ENCODE peak calls at places on chromosomes 7 and 10, in six cellular contexts. C is naive thymus-derived CD4-positive, alpha-beta T cell; A is GM23248; H is ascending aorta; Q is right cardiac atrium; Y is uterus. L is an unnamed sample.

GRCh38 chr7:19560111-19560883 is 148.5 kb downstream of the POLR1F start:
- DNase-seq in C (no peak), A (peak), H (no peak), Q (no peak), Y (no peak), L (peak)

GRCh38 chr7:91265693-91266066 is 1.4 kb downstream of the FZD1 start:
- DNase-seq in C (no peak), A (peak), H (no peak), Q (peak), Y (no peak), L (no peak)

GRCh38 chr7:71846160-71846559 is 566.0 kb downstream of the CALN1 start:
- DNase-seq in C (no peak), A (peak), H (no peak), Q (no peak), Y (no peak), L (no peak)

GRCh38 chr10:31617767-31618166 is 298.8 kb downstream of the ZEB1 start:
- DNase-seq in C (no peak), A (no peak), H (no peak), Q (no peak), Y (no peak), L (no peak)

GRCh38 chr7:79820387-79820786 is 314.2 kb upstream of the GNAI1 start:
- DNase-seq in C (no peak), A (peak), H (no peak), Q (peak), Y (peak), L (no peak)

GRCh38 chr7:150428671-150429451 is 21.6 kb upstream of the GIMAP8 start:
- DNase-seq in C (no peak), A (peak), H (no peak), Q (no peak), Y (no peak), L (peak)

GRCh38 chr10:118667732-118668131 is 72.3 kb upstream of the PRLHR start:
- DNase-seq in C (no peak), A (no peak), H (no peak), Q (no peak), Y (no peak), L (no peak)

GRCh38 chr7:30771859-30772429 is 727 bp downstream of the MINDY4 start:
- DNase-seq in C (peak), A (peak), H (no peak), Q (no peak), Y (no peak), L (no peak)

GRCh38 chr7:44150466-44150832 is 9.3 kb upstream of the MYL7 start:
- DNase-seq in C (no peak), A (peak), H (no peak), Q (no peak), Y (no peak), L (no peak)

GRCh38 chr7:157865351-157866165 is 528.8 kb downstream of the DNAJB6 start:
- DNase-seq in C (no peak), A (no peak), H (no peak), Q (no peak), Y (no peak), L (no peak)

GRCh38 chr10:127909716-127910463 is 3.0 kb downstream of the PTPRE start:
- DNase-seq in C (no peak), A (peak), H (no peak), Q (no peak), Y (no peak), L (no peak)

GRCh38 chr10:14860782-14861181 is 17.9 kb upstream of the SUV39H2 start:
- DNase-seq in C (no peak), A (no peak), H (no peak), Q (no peak), Y (no peak), L (no peak)

GRCh38 chr7:98285132-98286092 is 3.9 kb downstream of the BRI3 start:
- DNase-seq in C (no peak), A (peak), H (no peak), Q (no peak), Y (no peak), L (no peak)

GRCh38 chr7:98283127-98283886 is 1.8 kb downstream of the BRI3 start:
- DNase-seq in C (no peak), A (peak), H (peak), Q (peak), Y (peak), L (no peak)

GRCh38 chr7:98286093-98286525 is 4.6 kb downstream of the BRI3 start:
- DNase-seq in C (no peak), A (peak), H (peak), Q (peak), Y (peak), L (no peak)

GRCh38 chr7:98283887-98284222 is 2.4 kb downstream of the BRI3 start:
- DNase-seq in C (no peak), A (peak), H (no peak), Q (peak), Y (no peak), L (no peak)

DNA sequence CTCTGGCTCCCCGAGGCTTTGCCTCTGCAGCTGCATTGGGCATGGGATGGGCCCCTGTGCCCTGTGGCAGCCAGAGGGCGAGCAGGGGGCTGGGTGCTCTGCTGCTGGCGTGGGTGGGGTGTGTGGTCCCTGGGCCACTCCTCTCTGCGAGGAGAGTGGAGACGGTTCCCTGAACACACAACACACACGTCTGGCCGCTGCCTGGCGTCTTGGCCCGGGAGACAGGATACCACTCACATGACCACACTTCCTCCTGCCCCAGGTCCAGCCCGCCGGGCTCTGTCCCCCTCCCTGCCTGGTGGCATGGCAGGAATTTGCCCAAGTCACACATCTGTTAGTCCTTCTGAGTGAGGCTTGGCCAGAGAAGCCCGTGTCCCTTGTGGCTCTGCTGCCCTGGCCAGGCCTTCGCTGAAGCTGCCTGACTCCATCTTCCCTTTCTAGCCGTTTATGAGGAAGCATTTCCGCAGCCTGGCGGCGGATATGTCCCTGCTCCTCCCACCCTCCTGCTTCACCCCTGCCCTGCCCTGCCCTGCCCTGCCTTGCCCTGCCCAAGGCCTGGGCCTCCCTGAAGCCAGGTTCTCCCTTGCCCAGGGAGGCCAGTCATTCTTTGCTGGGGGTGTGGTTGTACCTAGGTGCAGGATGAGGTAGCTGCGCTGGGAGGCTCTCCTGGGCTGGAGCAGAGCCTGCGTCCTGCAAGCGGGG is 3.0 kb downstream of the BRI3 start:
- DNase-seq in C (no peak), A (peak), H (peak), Q (peak), Y (peak), L (no peak)
- H3K27ac ChIP-seq in C (peak), A (peak), H (peak), Q (peak), Y (peak), L (peak)

GRCh38 chr10:17029581-17030271 is 99.9 kb downstream of the CUBN start:
- DNase-seq in C (peak), A (peak), H (peak), Q (peak), Y (peak), L (no peak)

GRCh38 chr10:17025444-17026295 is 103.9 kb downstream of the CUBN start:
- DNase-seq in C (no peak), A (peak), H (peak), Q (no peak), Y (no peak), L (peak)

GRCh38 chr10:17031656-17032630 is 97.7 kb downstream of the CUBN start:
- DNase-seq in C (no peak), A (no peak), H (no peak), Q (no peak), Y (no peak), L (no peak)

GRCh38 chr10:17026686-17027485 is 102.7 kb downstream of the CUBN start:
- DNase-seq in C (peak), A (peak), H (no peak), Q (no peak), Y (no peak), L (no peak)

DNA sequence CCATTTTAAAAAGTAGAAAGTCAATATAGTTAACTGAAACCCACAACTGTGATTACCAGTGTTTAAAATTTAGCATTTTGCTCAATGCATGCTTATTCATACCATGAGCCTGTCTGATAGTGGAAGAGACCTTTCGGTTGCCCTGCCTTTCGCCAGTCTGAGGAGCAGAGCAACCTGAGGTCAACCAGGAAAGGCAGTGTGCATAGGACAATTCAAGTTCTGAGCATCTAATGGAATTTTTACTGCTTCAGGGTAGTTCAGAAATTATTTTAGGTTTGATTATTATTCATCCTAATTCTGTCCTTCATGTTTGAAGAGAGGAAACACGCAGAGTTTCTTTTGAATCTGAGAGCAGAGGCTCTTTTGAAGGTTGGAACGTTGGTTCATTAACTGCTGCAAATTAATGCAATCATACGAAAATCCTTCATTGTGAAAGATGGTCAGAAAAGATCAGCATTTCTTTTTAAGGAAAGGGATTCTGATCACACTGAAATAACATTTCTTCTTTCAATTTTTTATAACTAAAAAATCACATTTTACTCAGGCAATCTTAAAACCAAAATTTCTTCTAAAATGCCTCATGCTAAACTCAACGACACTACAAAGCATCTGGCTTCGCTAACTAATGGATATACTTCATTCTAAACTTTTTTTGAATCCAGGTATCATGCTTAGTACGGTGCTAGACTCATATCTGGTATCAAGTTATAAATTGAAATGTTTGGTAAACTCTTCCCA is 100.6 kb downstream of the CUBN start:
- DNase-seq in C (no peak), A (peak), H (no peak), Q (no peak), Y (no peak), L (no peak)
- H3K27ac ChIP-seq in C (peak), A (peak), H (no peak), Q (peak), Y (peak), L (no peak)

DNA sequence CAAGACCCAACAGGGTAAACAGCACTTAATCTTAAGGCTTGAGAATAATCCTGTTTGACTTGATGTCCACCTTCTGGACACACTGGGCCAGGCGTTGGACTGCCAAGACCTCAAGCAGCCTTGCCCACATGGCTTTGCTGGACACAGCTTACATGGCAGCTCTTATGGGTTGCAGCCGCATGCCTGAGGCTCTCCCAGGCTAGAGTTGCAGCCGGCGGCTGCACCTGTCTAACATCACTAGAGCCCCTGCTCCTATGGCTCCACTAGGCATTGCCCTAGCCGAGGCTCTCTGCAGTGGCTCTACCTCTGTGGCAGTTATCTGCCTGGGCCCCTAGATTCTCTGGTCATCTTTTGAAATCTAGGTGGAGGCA is 312.5 kb downstream of the TNS3 start:
- DNase-seq in C (no peak), A (no peak), H (no peak), Q (no peak), Y (no peak), L (no peak)
- H3K27ac ChIP-seq in C (no peak), A (no peak), H (no peak), Q (no peak), Y (no peak), L (no peak)

DNA sequence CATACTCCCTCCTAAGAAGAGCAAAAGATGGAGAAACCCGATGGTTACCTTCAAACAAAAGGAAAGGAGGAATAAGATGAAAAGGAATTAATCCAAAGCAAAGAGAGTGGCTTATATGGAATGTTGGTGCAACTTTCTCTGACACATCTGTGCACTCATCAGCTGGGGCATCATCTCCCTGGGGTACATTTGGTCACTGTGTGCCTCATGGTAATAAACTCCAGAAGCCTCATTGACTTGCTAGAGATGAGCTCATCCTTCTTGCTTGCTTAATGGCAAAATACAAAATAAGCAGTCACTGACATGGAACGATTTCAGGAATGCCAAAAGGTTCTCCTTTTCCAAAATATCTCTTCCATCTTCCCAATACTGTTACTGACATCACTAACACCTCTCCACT is 22.5 kb downstream of the CAV1 start:
- DNase-seq in C (no peak), A (peak), H (no peak), Q (no peak), Y (no peak), L (no peak)
- H3K27ac ChIP-seq in C (no peak), A (peak), H (peak), Q (no peak), Y (peak), L (no peak)

GRCh38 chr10:86779267-86780017 is 23.0 kb downstream of the BMPR1A start:
- DNase-seq in C (no peak), A (peak), H (no peak), Q (no peak), Y (no peak), L (no peak)
- H3K27ac ChIP-seq in C (no peak), A (peak), H (peak), Q (no peak), Y (no peak), L (no peak)

DNA sequence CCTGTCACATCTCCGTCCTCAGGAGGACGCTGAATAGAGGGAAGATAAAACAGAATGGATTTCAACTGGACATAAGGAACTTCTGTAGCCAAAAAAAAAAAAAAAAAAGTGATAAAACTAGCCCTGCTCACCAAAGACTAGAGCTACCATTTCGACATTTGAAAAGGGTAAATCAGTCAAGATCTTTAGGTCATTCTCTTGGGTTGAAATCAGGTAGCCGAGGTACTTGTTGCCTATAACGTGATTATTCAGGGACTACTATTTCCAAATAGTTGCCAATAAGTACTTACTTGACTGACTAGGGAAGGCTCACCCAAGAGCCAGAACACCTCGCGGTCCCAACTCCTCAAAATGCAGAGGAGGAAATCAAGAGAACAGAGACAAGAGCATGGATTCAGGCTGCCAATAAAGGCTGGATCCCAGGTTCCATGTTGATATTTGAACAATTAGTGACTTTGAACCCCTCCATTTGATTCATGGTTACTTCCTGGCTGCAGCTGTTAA is 2.0 kb downstream of the RHEB start:
- DNase-seq in C (no peak), A (no peak), H (no peak), Q (no peak), Y (no peak), L (no peak)
- H3K27ac ChIP-seq in C (no peak), A (peak), H (no peak), Q (peak), Y (peak), L (peak)

DNA sequence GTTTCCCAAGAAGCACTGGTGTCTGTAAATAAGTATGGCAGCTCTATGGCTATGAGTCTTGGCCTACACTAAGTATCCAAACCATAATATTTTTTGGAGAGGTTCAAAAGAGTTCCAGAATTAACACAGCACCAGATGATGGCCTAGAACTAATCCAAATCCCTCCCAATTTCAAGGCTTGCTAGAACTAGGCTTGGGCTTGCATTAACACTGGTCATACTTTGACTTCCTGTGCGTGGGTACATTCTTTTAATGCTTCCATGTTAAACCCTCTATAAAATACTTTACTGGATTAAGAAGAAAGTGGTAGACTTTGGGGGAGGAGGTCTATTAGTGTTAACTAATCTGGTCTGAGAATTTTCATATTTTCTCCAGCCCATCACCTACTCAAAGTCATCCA is 3.1 kb downstream of the AASS start:
- DNase-seq in C (no peak), A (peak), H (no peak), Q (no peak), Y (no peak), L (no peak)
- H3K27ac ChIP-seq in C (no peak), A (no peak), H (no peak), Q (no peak), Y (no peak), L (peak)

L was measured in epithelial cell of prostate.